ENCODE peak calls at places on chromosomes 12 and 14, in seven cellular contexts. Y, H, L, P, A, V and E are unnamed samples.

GRCh38 chr14:102472815-102473158 is 36.8 kb downstream of the ANKRD9 start:
- DNase-seq in V (no peak), L (no peak), A (no peak), P (no peak), Y (no peak), H (no peak), E (no peak)

GRCh38 chr12:48219635-48220034 is 16.5 kb upstream of the OR10AD1 start:
- DNase-seq in P (no peak), Y (no peak), H (no peak), A (no peak), V (no peak), L (no peak), E (no peak)

GRCh38 chr12:80622271-80622670 is 85.2 kb upstream of the MYF6 start:
- DNase-seq in V (no peak), H (no peak), A (no peak), Y (peak; percentile 8), P (peak; percentile 26), L (no peak), E (no peak)

GRCh38 chr12:1859643-1860042 is 39.3 kb downstream of the LRTM2 start:
- DNase-seq in L (no peak), V (no peak), Y (peak; percentile 74), P (peak; percentile 43), A (peak; percentile 29), H (peak; percentile 67), E (no peak)

GRCh38 chr14:95054346-95055280 is 102.7 kb downstream of the DICER1 start:
- DNase-seq in L (no peak), Y (no peak), H (no peak), P (no peak), A (no peak), V (no peak), E (no peak)

GRCh38 chr14:51993274-51993673 is 3.9 kb downstream of the RTRAF start:
- DNase-seq in A (no peak), Y (no peak), P (no peak), V (no peak), H (no peak), L (no peak), E (no peak)

GRCh38 chr12:120283318-120283717 is 8.4 kb downstream of the RNU4-2 start:
- DNase-seq in H (peak; percentile 80), P (no peak), L (no peak), Y (no peak), V (no peak), A (no peak), E (no peak)

GRCh38 chr12:118052324-118053070 is 8.5 kb downstream of the WSB2 start:
- DNase-seq in V (peak; percentile 72), P (peak; percentile 92), A (peak; percentile 96), H (peak; percentile 58), L (no peak), Y (peak; percentile 98), E (no peak)

GRCh38 chr14:106200539-106201310 is 674.3 kb downstream of the TMEM121 start:
- DNase-seq in L (no peak), H (no peak), Y (no peak), A (no peak), P (no peak), V (no peak), E (no peak)

GRCh38 chr12:6872073-6873048 is 742 bp downstream of the SPSB2 start:
- DNase-seq in A (peak; percentile 94), Y (peak; percentile 58), L (peak; percentile 85), V (peak; percentile 92), P (peak; percentile 77), H (peak; percentile 96), E (peak; percentile 89)

GRCh38 chr14:29236848-29237247 is 470.3 kb downstream of the FOXG1 start:
- DNase-seq in H (no peak), V (no peak), L (no peak), A (peak; percentile 83), P (peak; percentile 77), Y (peak; percentile 86), E (no peak)

GRCh38 chr14:76904740-76905569 is 78.7 kb downstream of the LRRC74A start:
- DNase-seq in P (peak; percentile 97), Y (peak; percentile 99), H (peak; percentile 68), L (no peak), V (peak; percentile 69), A (peak; percentile 90), E (peak; percentile 61)

GRCh38 chr14:59507063-59507751 is 22.9 kb downstream of the JKAMP start:
- DNase-seq in P (peak; percentile 82), L (peak; percentile 61), V (peak; percentile 58), Y (peak; percentile 46), H (peak; percentile 88), A (peak; percentile 62), E (peak; percentile 34)